ENCODE peak calls at places on chromosomes 5 and 9, in five cellular contexts. K is NCI-H510A; I is activated CD8-positive, alpha-beta memory T cell treated with anti-CD3 and anti-CD28 coated beads for 48 hours; R is uterus; W is heart left ventricle. A is an unnamed sample.

GRCh38 chr5:93572101-93572772 is 8.8 kb downstream of the NR2F1-AS1 start:
- DNase-seq in R (no peak), K (no peak), I (no peak), W (no peak), A (no peak)

GRCh38 chr9:130770093-130770492 is 65.0 kb upstream of the ABL1 start:
- DNase-seq in R (no peak), W (no peak), K (no peak), I (no peak), A (no peak)

GRCh38 chr9:95508242-95508967 is 8.4 kb downstream of the PTCH1 start:
- DNase-seq in K (no peak), I (no peak), R (no peak), W (no peak), A (no peak)

GRCh38 chr5:140295414-140295813 is 7.5 kb downstream of the PFDN1 start:
- DNase-seq in R (peak), I (no peak), W (peak), K (peak), A (no peak)

GRCh38 chr5:57311251-57311650 is 137.4 kb downstream of the GPBP1 start:
- DNase-seq in R (no peak), I (no peak), K (no peak), W (no peak), A (no peak)

GRCh38 chr9:107733530-107733907 is 243.9 kb upstream of the KLF4 start:
- DNase-seq in R (peak), W (peak), I (no peak), K (no peak), A (peak)

GRCh38 chr5:57438162-57438561 is 44.4 kb downstream of the ACTBL2 start:
- DNase-seq in K (no peak), W (no peak), I (no peak), R (no peak), A (no peak)

GRCh38 chr5:141359790-141360426 is at the start of gene PCDHGB2:
- DNase-seq in I (no peak), R (no peak), W (no peak), K (no peak), A (no peak)

GRCh38 chr9:126514037-126514821 is 99.5 kb upstream of the LMX1B start:
- DNase-seq in K (no peak), I (no peak), W (peak), R (no peak), A (peak)

GRCh38 chr5:133063965-133064364 is 12.2 kb downstream of the HSPA4 start:
- DNase-seq in K (no peak), R (no peak), I (no peak), W (no peak), A (no peak)

GRCh38 chr9:26326473-26327044 is 566.0 kb downstream of the CAAP1 start:
- DNase-seq in R (no peak), W (no peak), K (no peak), I (no peak), A (no peak)

GRCh38 chr9:133490865-133491655 is 12.2 kb upstream of the SLC2A6 start:
- DNase-seq in I (no peak), K (no peak), W (no peak), R (no peak), A (no peak)

GRCh38 chr9:114516913-114517312 is 11.6 kb upstream of the WHRN start:
- DNase-seq in W (no peak), I (no peak), R (no peak), K (no peak), A (no peak)

GRCh38 chr9:110125763-110126351 is 82.1 kb downstream of the C9orf152 start:
- DNase-seq in W (no peak), R (no peak), I (no peak), K (no peak), A (no peak)

GRCh38 chr9:121842612-121842978 is 191.2 kb downstream of the DAB2IP start:
- DNase-seq in I (no peak), R (no peak), K (no peak), W (no peak), A (no peak)

GRCh38 chr9:20321683-20322082 is 300.6 kb downstream of the MLLT3 start:
- DNase-seq in I (no peak), K (no peak), W (no peak), R (no peak), A (no peak)

GRCh38 chr5:79552984-79553383 is 39.0 kb upstream of the HOMER1 start:
- DNase-seq in K (no peak), I (no peak), R (no peak), W (no peak), A (no peak)

GRCh38 chr5:115237066-115237465 is 25.6 kb downstream of the PGGT1B start:
- DNase-seq in K (no peak), R (no peak), W (no peak), I (no peak), A (no peak)

GRCh38 chr5:3684118-3684517 is 88.5 kb downstream of the IRX1 start:
- DNase-seq in K (no peak), W (no peak), R (no peak), I (no peak), A (no peak)

GRCh38 chr5:122126711-122127385 is 2.5 kb upstream of the ZNF474 start:
- DNase-seq in K (no peak), W (no peak), I (no peak), R (no peak), A (no peak)

GRCh38 chr9:111926421-111926875 is 29.8 kb downstream of the UGCG start:
- DNase-seq in W (peak), K (no peak), R (no peak), I (no peak), A (peak)

GRCh38 chr5:98556707-98557106 is 216.8 kb upstream of the RGMB start:
- DNase-seq in K (no peak), R (no peak), I (no peak), W (no peak), A (no peak)

GRCh38 chr5:149166128-149166527 is 24.8 kb downstream of the ABLIM3 start:
- DNase-seq in I (no peak), R (no peak), K (no peak), W (no peak), A (no peak)

GRCh38 chr5:10729320-10730133 is 31.5 kb downstream of the DAP start:
- DNase-seq in K (no peak), R (no peak), W (no peak), I (no peak), A (peak)

GRCh38 chr9:95735701-95736100 is 139.8 kb upstream of the ERCC6L2 start:
- DNase-seq in R (no peak), K (no peak), I (no peak), W (no peak), A (no peak)

GRCh38 chr5:169629847-169630548 is 7.1 kb upstream of the DOCK2 start:
- DNase-seq in R (no peak), I (no peak), K (no peak), W (no peak), A (no peak)

GRCh38 chr5:135846311-135846710 is 11.8 kb downstream of the SLC25A48 start:
- DNase-seq in W (no peak), K (no peak), I (no peak), R (no peak), A (no peak)

GRCh38 chr5:169287529-169287928 is 13.4 kb downstream of the SLIT3 start:
- DNase-seq in K (no peak), R (no peak), I (no peak), W (no peak), A (no peak)

GRCh38 chr5:172674155-172674554 is 33.1 kb downstream of the NEURL1B start:
- DNase-seq in W (no peak), R (no peak), K (no peak), I (no peak), A (no peak)

GRCh38 chr5:168851902-168852321 is 272.7 kb upstream of the PANK3 start:
- DNase-seq in K (no peak), R (no peak), W (no peak), I (no peak), A (no peak)

GRCh38 chr9:74821636-74822035 is 66.1 kb downstream of the TRPM6 start:
- DNase-seq in W (no peak), I (no peak), K (no peak), R (no peak), A (no peak)

A was measured in left ventricle myocardium inferior.